ENCODE peak calls at places on chromosomes 3 and 15, in six cellular contexts. E is activated gamma-delta T cell treated with anti-CD3 and anti-CD28 coated beads, Interleukin-2, amount 50 U/mL, for 16 hours; M is ELR; Q is stimulated activated CD4-positive, alpha-beta T cell treated with anti-CD3 and anti-CD28 coated beads, TNF-alpha, amount 100 ng/mL, for 4 hours; B is GM12891; D is body of pancreas. C is an unnamed sample.

GRCh38 chr3:166190360-166190759 is 353.1 kb upstream of the BCHE start:
- DNase-seq in E (no peak), Q (no peak), D (no peak), M (peak), B (no peak), C (no peak)

GRCh38 chr15:70505411-70505919 is 257.9 kb downstream of the UACA start:
- DNase-seq in M (peak), D (peak), B (no peak), Q (no peak), E (no peak), C (no peak)

GRCh38 chr15:57213783-57214366 is 162.4 kb upstream of the CGNL1 start:
- DNase-seq in Q (no peak), E (no peak), B (no peak), D (no peak), M (peak), C (no peak)

GRCh38 chr3:36124118-36124796 is 256.0 kb upstream of the STAC start:
- DNase-seq in B (no peak), E (no peak), Q (no peak), D (no peak), M (peak), C (no peak)

GRCh38 chr3:129577356-129577755 is 29.1 kb downstream of the PLXND1 start:
- DNase-seq in E (no peak), B (no peak), M (no peak), D (peak), Q (no peak), C (no peak)

GRCh38 chr3:66989241-66989640 is 8.9 kb upstream of the KBTBD8 start:
- DNase-seq in E (no peak), D (no peak), Q (no peak), B (no peak), M (no peak), C (no peak)

GRCh38 chr3:157807286-157807685 is 298.9 kb downstream of the SHOX2 start:
- DNase-seq in E (no peak), D (no peak), M (peak), Q (no peak), B (no peak), C (no peak)

GRCh38 chr3:182803596-182803995 is 10.3 kb downstream of the ATP11B start:
- DNase-seq in M (no peak), D (no peak), B (no peak), E (no peak), Q (no peak), C (no peak)

GRCh38 chr15:74417230-74417629 is 16.5 kb downstream of the SEMA7A start:
- DNase-seq in D (no peak), M (peak), E (no peak), Q (no peak), B (no peak), C (no peak)

GRCh38 chr3:146715176-146715575 is 110.0 kb upstream of the PLSCR5 start:
- DNase-seq in D (no peak), B (no peak), Q (no peak), M (peak), E (no peak), C (no peak)

GRCh38 chr3:11632966-11633365 is 10.7 kb downstream of the VGLL4 start:
- DNase-seq in E (no peak), B (no peak), D (no peak), Q (no peak), M (no peak), C (no peak)

GRCh38 chr3:188154758-188155574 is 1.0 kb downstream of the LPP start:
- DNase-seq in Q (no peak), E (no peak), B (no peak), D (no peak), M (no peak), C (no peak)

GRCh38 chr3:17129550-17129949 is 244.8 kb downstream of the PLCL2 start:
- DNase-seq in M (no peak), Q (no peak), B (no peak), E (no peak), D (no peak), C (no peak)

GRCh38 chr3:13460341-13460736 is 19.8 kb upstream of the HDAC11 start:
- DNase-seq in D (no peak), E (no peak), B (no peak), Q (no peak), M (no peak), C (no peak)

GRCh38 chr3:29270752-29271151 is 10.1 kb upstream of the RBMS3 start:
- DNase-seq in B (no peak), M (no peak), Q (no peak), D (no peak), E (no peak), C (no peak)

GRCh38 chr15:38920966-38921365 is 356.4 kb upstream of the RASGRP1 start:
- DNase-seq in B (no peak), M (no peak), D (no peak), E (no peak), Q (no peak), C (no peak)

GRCh38 chr3:124586126-124587052 is 143.9 kb upstream of the UMPS start:
- DNase-seq in E (no peak), Q (no peak), M (no peak), D (no peak), B (no peak), C (no peak)

GRCh38 chr3:34260266-34260990 is 462.0 kb downstream of the PDCD6IP start:
- DNase-seq in M (peak), D (peak), E (no peak), B (peak), Q (no peak), C (no peak)

GRCh38 chr3:52398670-52399081 is 46.2 kb downstream of the SEMA3G start:
- DNase-seq in B (no peak), E (no peak), M (no peak), Q (no peak), D (no peak), C (no peak)

GRCh38 chr3:12462159-12462962 is 21.9 kb upstream of the TSEN2 start:
- DNase-seq in M (no peak), Q (no peak), D (no peak), B (no peak), E (no peak), C (no peak)

GRCh38 chr3:157530637-157531300 is 27.6 kb upstream of the VEPH1 start:
- DNase-seq in D (no peak), M (peak), Q (no peak), E (no peak), B (no peak), C (no peak)

GRCh38 chr3:178810173-178810572 is 261.4 kb downstream of the ZMAT3 start:
- DNase-seq in D (no peak), E (no peak), M (no peak), B (no peak), Q (no peak), C (no peak)

GRCh38 chr3:147886889-147887288 is 477.7 kb downstream of the ZIC1 start:
- DNase-seq in E (no peak), B (no peak), Q (no peak), M (no peak), D (no peak), C (no peak)

C was measured in stimulated activated effector memory CD8-positive, alpha-beta T cell treated with anti-CD3 and anti-CD28 coated beads, Interleukin-12 subunit alpha, Interleukin-12 subunit beta, amount 100 ng/mL, for 72 hours.